ENCODE peak calls at places on chromosomes 1 and 21, in nine cellular contexts. R is effector memory CD4-positive, alpha-beta T cell; Y is endodermal cell; J is GM23248; X is amygdala; A is GM12891; Z is stimulated activated CD4-positive, alpha-beta T cell treated with anti-CD3 and anti-CD28 coated beads, Interleukin-12 subunit alpha, Interleukin-12 subunit beta, amount 100 ng/mL, for 48 hours; M is fibroblast of lung; Q is sciatic nerve. I is an unnamed sample.

GRCh38 chr1:2112280-2112701 is 62.1 kb downstream of the PRKCZ start:
- DNase-seq in R (no peak), Z (no peak), M (no peak), J (no peak), Y (no peak), Q (no peak), A (no peak), X (no peak), I (no peak)

GRCh38 chr1:19193004-19193403 is 17.1 kb downstream of the UBR4 start:
- DNase-seq in Z (no peak), R (no peak), Y (no peak), J (no peak), X (no peak), A (no peak), M (no peak), Q (no peak), I (no peak)

GRCh38 chr21:45383615-45384201 is 21.3 kb upstream of the COL18A1 start:
- DNase-seq in Q (peak), X (no peak), J (no peak), R (no peak), A (no peak), Z (no peak), Y (peak), M (no peak), I (no peak)

GRCh38 chr1:198845851-198846250 is 207.0 kb downstream of the PTPRC start:
- DNase-seq in J (no peak), R (no peak), M (peak), Y (no peak), A (no peak), X (no peak), Q (no peak), Z (no peak), I (peak)

GRCh38 chr1:33321178-33321577 is 280 bp upstream of the A3GALT2 start:
- DNase-seq in Z (no peak), X (no peak), A (no peak), Y (no peak), R (no peak), M (no peak), Q (no peak), J (no peak), I (no peak)

GRCh38 chr21:45385549-45386050 is 19.4 kb upstream of the COL18A1 start:
- DNase-seq in Z (no peak), J (no peak), M (no peak), Y (no peak), R (no peak), X (no peak), Q (peak), A (no peak), I (no peak)

GRCh38 chr1:216788671-216789070 is 65.4 kb upstream of the ESRRG start:
- DNase-seq in Q (no peak), A (no peak), R (no peak), J (no peak), M (peak), Y (no peak), Z (no peak), X (no peak), I (no peak)

GRCh38 chr1:98405581-98406059 is 255.9 kb upstream of the SNX7 start:
- DNase-seq in Q (no peak), R (no peak), Z (no peak), Y (no peak), A (no peak), X (no peak), M (no peak), J (no peak), I (peak)

GRCh38 chr1:5743435-5744095 is 248.7 kb downstream of the NPHP4 start:
- DNase-seq in R (no peak), X (no peak), Y (peak), Q (peak), Z (no peak), A (no peak), M (no peak), J (no peak), I (no peak)

GRCh38 chr1:161956097-161956496 is 67.6 kb downstream of the OLFML2B start:
- DNase-seq in R (no peak), Z (no peak), X (no peak), J (peak), Y (no peak), Q (no peak), A (no peak), M (peak), I (peak)

GRCh38 chr1:154962238-154962678 is 676 bp upstream of the PYGO2 start:
- DNase-seq in Z (no peak), A (no peak), Y (peak), Q (peak), X (no peak), M (no peak), R (no peak), J (peak), I (peak)

GRCh38 chr1:208979776-208980175 is 603.7 kb upstream of the CAMK1G start:
- DNase-seq in Q (no peak), J (peak), Z (no peak), R (no peak), A (no peak), Y (no peak), X (no peak), M (peak), I (peak)

GRCh38 chr1:88813474-88813873 is 77.9 kb downstream of the GTF2B start:
- DNase-seq in M (no peak), A (no peak), Q (no peak), Y (no peak), X (no peak), R (no peak), Z (no peak), J (no peak), I (no peak)

GRCh38 chr1:44326066-44326701 is 28.9 kb downstream of the ERI3 start:
- DNase-seq in Q (no peak), Y (no peak), M (peak), X (no peak), Z (no peak), J (no peak), A (no peak), R (no peak), I (no peak)

GRCh38 chr1:65112811-65113210 is 35.2 kb upstream of the AK4 start:
- DNase-seq in M (no peak), J (peak), R (no peak), Y (no peak), Z (no peak), Q (no peak), A (no peak), X (no peak), I (no peak)

GRCh38 chr21:34589511-34590282 is 25.2 kb downstream of the RCAN1 start:
- DNase-seq in J (no peak), A (no peak), Q (no peak), X (no peak), Z (no peak), Y (peak), M (no peak), R (no peak), I (no peak)

GRCh38 chr1:109649380-109649987 is 6.4 kb upstream of the GSTM4 start:
- DNase-seq in R (no peak), Q (no peak), Y (no peak), M (peak), X (no peak), A (no peak), J (peak), Z (no peak), I (peak)

GRCh38 chr1:9805006-9805526 is 18.7 kb downstream of the CLSTN1 start:
- DNase-seq in J (no peak), Z (no peak), Q (no peak), M (no peak), R (no peak), Y (peak), A (no peak), X (no peak), I (no peak)

GRCh38 chr1:34407140-34407539 is 230.4 kb downstream of the C1orf94 start:
- DNase-seq in M (no peak), A (no peak), X (no peak), J (peak), Z (no peak), Y (peak), Q (no peak), R (no peak), I (no peak)

GRCh38 chr1:95953005-95953404 is 719.0 kb downstream of the RWDD3 start:
- DNase-seq in J (peak), Z (no peak), Y (peak), R (no peak), M (peak), Q (no peak), A (no peak), X (no peak), I (peak)

GRCh38 chr1:180210008-180210555 is 20.0 kb upstream of the LHX4 start:
- DNase-seq in J (no peak), A (no peak), Z (no peak), R (no peak), Q (no peak), Y (no peak), M (no peak), X (no peak), I (no peak)

GRCh38 chr1:25550155-25550506 is 6.7 kb downstream of the LDLRAP1 start:
- DNase-seq in Z (no peak), J (peak), R (no peak), X (no peak), M (peak), A (no peak), Y (no peak), Q (no peak), I (peak)

GRCh38 chr1:54490361-54491248 is 57.4 kb upstream of the ACOT11 start:
- DNase-seq in M (no peak), A (no peak), Z (no peak), X (no peak), Q (no peak), J (peak), Y (peak), R (no peak), I (no peak)

GRCh38 chr21:28906236-28906635 is 86.4 kb downstream of the LTN1 start:
- DNase-seq in Z (no peak), J (no peak), R (no peak), Q (no peak), A (no peak), X (no peak), M (no peak), Y (no peak), I (no peak)

GRCh38 chr1:184633785-184634184 is 120.9 kb downstream of the EDEM3 start:
- DNase-seq in Z (no peak), J (no peak), Y (peak), X (no peak), Q (no peak), A (no peak), M (no peak), R (no peak), I (no peak)

GRCh38 chr1:59769412-59770095 is 45.2 kb upstream of the HOOK1 start:
- DNase-seq in M (peak), X (no peak), Z (no peak), Y (no peak), Q (no peak), R (no peak), J (no peak), A (no peak), I (no peak)

GRCh38 chr1:117403597-117403996 is 36.3 kb downstream of the MAN1A2 start:
- DNase-seq in R (no peak), A (no peak), Y (no peak), Z (no peak), X (no peak), M (no peak), Q (no peak), J (no peak), I (no peak)

GRCh38 chr1:6466023-6466422 is at the start of gene TNFRSF25:
- DNase-seq in Q (no peak), M (no peak), J (no peak), R (peak), Y (peak), Z (peak), X (no peak), A (no peak), I (no peak)

GRCh38 chr1:227915564-227916553 is 31.9 kb downstream of the WNT9A start:
- DNase-seq in Q (no peak), J (no peak), A (no peak), R (no peak), Z (no peak), Y (no peak), X (no peak), M (no peak), I (no peak)

GRCh38 chr1:150619576-150620509 is 9.6 kb downstream of the ENSA start:
- DNase-seq in Y (no peak), Q (no peak), R (no peak), M (peak), A (no peak), J (peak), Z (no peak), X (no peak), I (peak)

GRCh38 chr1:92327794-92328193 is 28.9 kb downstream of the RPAP2 start:
- DNase-seq in R (no peak), J (no peak), Y (no peak), Q (no peak), X (no peak), Z (no peak), A (no peak), M (no peak), I (no peak)

GRCh38 chr1:29758764-29759499 is 522.6 kb downstream of the PTPRU start:
- DNase-seq in R (no peak), M (no peak), Z (no peak), Q (no peak), A (no peak), J (no peak), Y (no peak), X (no peak), I (no peak)

GRCh38 chr1:158177705-158178450 is 2.8 kb upstream of the CD1D start:
- DNase-seq in M (peak), J (peak), Q (peak), A (no peak), Y (peak), Z (peak), R (no peak), X (peak), I (peak)

GRCh38 chr1:14672030-14672429 is 73.5 kb downstream of the KAZN start:
- DNase-seq in R (no peak), Z (no peak), J (no peak), Q (no peak), X (no peak), A (no peak), M (no peak), Y (no peak), I (no peak)

GRCh38 chr1:37808369-37809319 is 636 bp upstream of the YRDC start:
- DNase-seq in J (peak), Z (peak), A (no peak), R (no peak), Y (peak), X (no peak), Q (peak), M (peak), I (peak)

GRCh38 chr1:203548917-203549708 is 55.2 kb downstream of the OPTC start:
- DNase-seq in Q (no peak), X (no peak), J (no peak), R (no peak), A (no peak), Z (no peak), Y (peak), M (no peak), I (no peak)

GRCh38 chr21:46060596-46061061 is 37.3 kb upstream of the COL6A2 start:
- DNase-seq in Y (peak), A (no peak), R (no peak), M (peak), Q (peak), Z (peak), X (no peak), J (peak), I (peak)

I was measured in ELR.